ENCODE peak calls at places on chromosomes 5 and 9, in eight cellular contexts. P, N, A, Y, V, D, Q and T are unnamed samples.

GRCh38 chr9:124285903-124286291 is 28.1 kb downstream of the NEK6 start:
- DNase-seq in Q (peak), A (no peak), V (no peak), Y (no peak), N (no peak), P (peak), D (no peak), T (no peak)

GRCh38 chr9:127805620-127806019 is 2.9 kb downstream of the FPGS start:
- DNase-seq in A (no peak), N (no peak), V (no peak), P (peak), D (peak), Q (peak), Y (no peak), T (peak)

GRCh38 chr5:74639538-74640449 is 734 bp downstream of the ENC1 start:
- DNase-seq in V (peak), Y (peak), N (no peak), D (peak), A (peak), Q (peak), P (peak), T (peak)

GRCh38 chr5:143041972-143042770 is 272.0 kb downstream of the ARHGAP26 start:
- DNase-seq in A (no peak), P (no peak), D (no peak), N (no peak), Q (no peak), Y (peak), V (no peak), T (no peak)

GRCh38 chr9:13939129-13939528 is 374.8 kb downstream of the NFIB start:
- DNase-seq in V (no peak), A (no peak), P (no peak), D (no peak), Y (no peak), N (no peak), Q (no peak), T (no peak)

GRCh38 chr5:121949885-121950284 is 11.9 kb upstream of the SRFBP1 start:
- DNase-seq in Q (no peak), A (peak), D (peak), V (no peak), P (peak), Y (peak), N (no peak), T (peak)

GRCh38 chr5:30069441-30070263 is 1123.8 kb upstream of the CDH6 start:
- DNase-seq in V (no peak), D (no peak), N (no peak), Q (no peak), P (no peak), A (no peak), Y (no peak), T (no peak)

GRCh38 chr5:146426853-146427618 is 20.1 kb upstream of the TCERG1 start:
- DNase-seq in D (peak), N (no peak), V (no peak), A (no peak), Q (no peak), P (no peak), Y (peak), T (no peak)

GRCh38 chr9:137307255-137308101 is 5.4 kb upstream of the NRARP start:
- DNase-seq in Q (no peak), A (no peak), N (no peak), Y (peak), V (no peak), P (no peak), D (no peak), T (peak)